ENCODE peak calls at places on chromosomes 16 and 17, in ten cellular contexts. One of them, this sample, is unnamed.

GRCh38 chr17:82823004-82823403 is 16.8 kb downstream of the ZNF750 start:
- DNase-seq in OCI-LY7: no peak
- DNase-seq in midbrain: no peak
- DNase-seq in kidney tubule cell: no peak
- DNase-seq in lung: no peak
- DNase-seq in caudate nucleus: no peak
- DNase-seq in foreskin fibroblast: no peak
- DNase-seq in neural crest cell: no peak
- DNase-seq in astrocyte of the hippocampus: no peak
- DNase-seq in NCI-H187: no peak
- DNase-seq in this sample: peak

GRCh38 chr16:68251812-68252211 is 6.6 kb downstream of the PLA2G15 start:
- DNase-seq in caudate nucleus: no peak
- DNase-seq in lung: no peak
- DNase-seq in midbrain: no peak
- DNase-seq in neural crest cell: no peak
- DNase-seq in astrocyte of the hippocampus: no peak
- DNase-seq in foreskin fibroblast: no peak
- DNase-seq in kidney tubule cell: no peak
- DNase-seq in OCI-LY7: peak
- DNase-seq in NCI-H187: no peak
- DNase-seq in this sample: no peak

GRCh38 chr17:16027708-16028584 is 28.3 kb downstream of the TTC19 start:
- DNase-seq in midbrain: no peak
- DNase-seq in neural crest cell: no peak
- DNase-seq in NCI-H187: no peak
- DNase-seq in lung: no peak
- DNase-seq in OCI-LY7: no peak
- DNase-seq in caudate nucleus: no peak
- DNase-seq in foreskin fibroblast: peak
- DNase-seq in astrocyte of the hippocampus: peak
- DNase-seq in kidney tubule cell: peak
- DNase-seq in this sample: no peak

GRCh38 chr16:66639091-66639885 is 34.8 kb downstream of the CMTM3 start:
- DNase-seq in astrocyte of the hippocampus: peak
- DNase-seq in OCI-LY7: no peak
- DNase-seq in caudate nucleus: no peak
- DNase-seq in kidney tubule cell: peak
- DNase-seq in neural crest cell: no peak
- DNase-seq in foreskin fibroblast: no peak
- DNase-seq in lung: no peak
- DNase-seq in midbrain: no peak
- DNase-seq in NCI-H187: no peak
- DNase-seq in this sample: no peak

GRCh38 chr17:64146418-64147109 is 16.6 kb upstream of the ERN1 start:
- DNase-seq in lung: peak
- DNase-seq in foreskin fibroblast: peak
- DNase-seq in midbrain: peak
- DNase-seq in caudate nucleus: no peak
- DNase-seq in OCI-LY7: peak
- DNase-seq in astrocyte of the hippocampus: peak
- DNase-seq in neural crest cell: no peak
- DNase-seq in kidney tubule cell: peak
- DNase-seq in NCI-H187: peak
- DNase-seq in this sample: peak

GRCh38 chr16:72793716-72794115 is 254.2 kb downstream of the ZFHX3 start:
- DNase-seq in neural crest cell: no peak
- DNase-seq in foreskin fibroblast: no peak
- DNase-seq in caudate nucleus: no peak
- DNase-seq in midbrain: no peak
- DNase-seq in OCI-LY7: no peak
- DNase-seq in NCI-H187: no peak
- DNase-seq in astrocyte of the hippocampus: no peak
- DNase-seq in kidney tubule cell: no peak
- DNase-seq in lung: no peak
- DNase-seq in this sample: no peak

GRCh38 chr16:11907160-11907970 is 8.4 kb downstream of the GSPT1 start:
- DNase-seq in midbrain: no peak
- DNase-seq in OCI-LY7: no peak
- DNase-seq in foreskin fibroblast: no peak
- DNase-seq in caudate nucleus: no peak
- DNase-seq in lung: no peak
- DNase-seq in NCI-H187: no peak
- DNase-seq in astrocyte of the hippocampus: no peak
- DNase-seq in neural crest cell: no peak
- DNase-seq in kidney tubule cell: no peak
- DNase-seq in this sample: no peak

GRCh38 chr16:2749476-2749875 is 3.0 kb upstream of the SRRM2 start:
- DNase-seq in NCI-H187: no peak
- DNase-seq in kidney tubule cell: no peak
- DNase-seq in neural crest cell: no peak
- DNase-seq in foreskin fibroblast: no peak
- DNase-seq in caudate nucleus: no peak
- DNase-seq in OCI-LY7: no peak
- DNase-seq in astrocyte of the hippocampus: no peak
- DNase-seq in lung: no peak
- DNase-seq in midbrain: no peak
- DNase-seq in this sample: no peak

GRCh38 chr17:51165680-51166197 is 472 bp upstream of the NME2 start:
- DNase-seq in foreskin fibroblast: peak
- DNase-seq in astrocyte of the hippocampus: no peak
- DNase-seq in caudate nucleus: no peak
- DNase-seq in NCI-H187: no peak
- DNase-seq in midbrain: no peak
- DNase-seq in OCI-LY7: no peak
- DNase-seq in lung: no peak
- DNase-seq in kidney tubule cell: peak
- DNase-seq in neural crest cell: no peak
- DNase-seq in this sample: no peak

GRCh38 chr16:17747357-17747756 is 276.6 kb upstream of the XYLT1 start:
- DNase-seq in lung: no peak
- DNase-seq in neural crest cell: no peak
- DNase-seq in foreskin fibroblast: no peak
- DNase-seq in OCI-LY7: no peak
- DNase-seq in midbrain: no peak
- DNase-seq in NCI-H187: no peak
- DNase-seq in kidney tubule cell: no peak
- DNase-seq in astrocyte of the hippocampus: no peak
- DNase-seq in caudate nucleus: no peak
- DNase-seq in this sample: no peak

GRCh38 chr16:87297918-87298631 is 19.1 kb downstream of the C16orf95 start:
- DNase-seq in astrocyte of the hippocampus: peak
- DNase-seq in kidney tubule cell: peak
- DNase-seq in NCI-H187: no peak
- DNase-seq in caudate nucleus: no peak
- DNase-seq in neural crest cell: peak
- DNase-seq in foreskin fibroblast: peak
- DNase-seq in lung: no peak
- DNase-seq in midbrain: peak
- DNase-seq in OCI-LY7: peak
- DNase-seq in this sample: peak